ENCODE peak calls at places on chromosomes 11 and 22, in eight cellular contexts. I is HTR-8/SVneo, F is NCI-H1105, E is amygdala, M is NCI-H2107, W is nephron progenitor cell, O is frontal cortex, K is pancreas. Z is an unnamed sample.

GRCh38 chr11:9397746-9398680 is 13.6 kb downstream of the IPO7 start:
- DNase-seq in I (no peak), F (no peak), E (no peak), M (no peak), W (no peak), O (no peak), K (no peak), Z (no peak)

GRCh38 chr11:32960553-32961164 is 55.0 kb upstream of the DEPDC7 start:
- DNase-seq in I (peak), F (peak), E (no peak), M (no peak), W (no peak), O (peak), K (no peak), Z (no peak)

GRCh38 chr11:114285599-114285998 is 10.6 kb upstream of the NNMT start:
- DNase-seq in I (no peak), F (no peak), E (no peak), M (no peak), W (no peak), O (no peak), K (no peak), Z (no peak)

GRCh38 chr11:12893787-12894672 is 115.1 kb upstream of the RASSF10 start:
- DNase-seq in I (peak), F (peak), E (peak), M (peak), W (peak), O (peak), K (peak), Z (peak)

GRCh38 chr11:9516113-9516512 is 55.3 kb downstream of the ZNF143 start:
- DNase-seq in I (no peak), F (no peak), E (no peak), M (no peak), W (no peak), O (no peak), K (no peak), Z (no peak)

GRCh38 chr11:82895437-82896091 is 4.7 kb downstream of the PRCP start:
- DNase-seq in I (no peak), F (no peak), E (no peak), M (no peak), W (no peak), O (no peak), K (no peak), Z (no peak)

GRCh38 chr11:85923455-85923854 is 68.3 kb downstream of the CCDC83 start:
- DNase-seq in I (no peak), F (no peak), E (no peak), M (no peak), W (no peak), O (no peak), K (no peak), Z (no peak)

GRCh38 chr11:1205121-1205986 is 17.5 kb upstream of the MUC5B start:
- DNase-seq in I (no peak), F (no peak), E (no peak), M (no peak), W (no peak), O (no peak), K (no peak), Z (no peak)

GRCh38 chr11:59273008-59273841 is 60.5 kb upstream of the MPEG1 start:
- DNase-seq in I (no peak), F (no peak), E (no peak), M (no peak), W (no peak), O (no peak), K (no peak), Z (no peak)

GRCh38 chr22:32708835-32709234 is 92.7 kb upstream of the TIMP3 start:
- DNase-seq in I (peak), F (no peak), E (no peak), M (no peak), W (no peak), O (no peak), K (no peak), Z (peak)

GRCh38 chr22:39906207-39906606 is 5.3 kb downstream of the GRAP2 start:
- DNase-seq in I (no peak), F (no peak), E (no peak), M (no peak), W (no peak), O (no peak), K (no peak), Z (no peak)

GRCh38 chr11:57310630-57311086 is 14.1 kb downstream of the TNKS1BP1 start:
- DNase-seq in I (peak), F (no peak), E (no peak), M (no peak), W (no peak), O (no peak), K (peak), Z (no peak)

GRCh38 chr22:35218079-35218478 is 39.2 kb upstream of the HMGXB4 start:
- DNase-seq in I (no peak), F (no peak), E (no peak), M (no peak), W (no peak), O (no peak), K (no peak), Z (no peak)

GRCh38 chr22:28112548-28113043 is 193.5 kb upstream of the PITPNB start:
- DNase-seq in I (peak), F (no peak), E (no peak), M (no peak), W (peak), O (no peak), K (no peak), Z (peak)

GRCh38 chr22:46895753-46896152 is 133.3 kb downstream of the TBC1D22A start:
- DNase-seq in I (no peak), F (no peak), E (no peak), M (no peak), W (no peak), O (no peak), K (no peak), Z (no peak)

GRCh38 chr22:30261134-30261533 is 5.5 kb downstream of the OSM start:
- DNase-seq in I (no peak), F (no peak), E (no peak), M (no peak), W (no peak), O (no peak), K (no peak), Z (no peak)

GRCh38 chr11:122213111-122213510 is 97.1 kb upstream of the BLID start:
- DNase-seq in I (no peak), F (no peak), E (peak), M (no peak), W (no peak), O (peak), K (no peak), Z (no peak)

GRCh38 chr11:921921-922678 is 3.6 kb upstream of the AP2A2 start:
- DNase-seq in I (no peak), F (no peak), E (no peak), M (no peak), W (no peak), O (no peak), K (no peak), Z (peak)

GRCh38 chr11:5531053-5531831 is 14.7 kb upstream of the UBQLNL start:
- DNase-seq in I (no peak), F (no peak), E (no peak), M (no peak), W (no peak), O (no peak), K (no peak), Z (no peak)

GRCh38 chr22:20290578-20291248 is 22.6 kb upstream of the RTN4R start:
- DNase-seq in I (no peak), F (no peak), E (no peak), M (no peak), W (no peak), O (no peak), K (peak), Z (no peak)

GRCh38 chr22:49968313-49968830 is 7.8 kb downstream of the PIM3 start:
- DNase-seq in I (no peak), F (no peak), E (no peak), M (no peak), W (no peak), O (no peak), K (peak), Z (peak)

GRCh38 chr22:50585238-50585637 is 2.6 kb upstream of the CHKB start:
- DNase-seq in I (no peak), F (no peak), E (no peak), M (no peak), W (no peak), O (no peak), K (no peak), Z (no peak)

GRCh38 chr11:1437500-1437899 is 47.8 kb downstream of the BRSK2 start:
- DNase-seq in I (peak), F (no peak), E (no peak), M (no peak), W (no peak), O (no peak), K (peak), Z (no peak)

GRCh38 chr11:68312780-68313573 is 586 bp downstream of the LRP5 start:
- DNase-seq in I (no peak), F (peak), E (no peak), M (no peak), W (peak), O (peak), K (peak), Z (no peak)

GRCh38 chr22:22462813-22463567 is 45.6 kb downstream of the ZNF280B start:
- DNase-seq in I (no peak), F (peak), E (no peak), M (no peak), W (no peak), O (no peak), K (no peak), Z (no peak)

GRCh38 chr22:39980635-39981034 is 14.1 kb upstream of the FAM83F start:
- DNase-seq in I (no peak), F (no peak), E (no peak), M (no peak), W (no peak), O (no peak), K (no peak), Z (no peak)

GRCh38 chr11:96010683-96011082 is 86.8 kb upstream of the MTMR2 start:
- DNase-seq in I (no peak), F (no peak), E (no peak), M (no peak), W (no peak), O (no peak), K (no peak), Z (no peak)

GRCh38 chr11:1873048-1873812 is 18.5 kb downstream of the PRR33 start:
- DNase-seq in I (no peak), F (no peak), E (no peak), M (no peak), W (peak), O (no peak), K (peak), Z (peak)